ENCODE peak calls at places on chromosome 20, in four cellular contexts. C is K562, K is SK-N-SH, E is HepG2. V is an unnamed sample.

GRCh38 chr20:8375898-8376297 is 243.8 kb downstream of the PLCB1 start:
- DNase-seq in C (no peak), K (no peak), E (no peak), V (no peak)

GRCh38 chr20:52493177-52493711 is 301.7 kb upstream of the ZFP64 start:
- DNase-seq in C (no peak), K (no peak), E (no peak), V (no peak)

GRCh38 chr20:58014628-58015315 is 213.7 kb downstream of the ANKRD60 start:
- DNase-seq in C (no peak), K (no peak), E (no peak), V (no peak)

GRCh38 chr20:63691711-63692435 is 4.6 kb upstream of the TNFRSF6B start:
- DNase-seq in C (no peak), K (no peak), E (no peak), V (no peak)

GRCh38 chr20:63454729-63455567 is 17.5 kb downstream of the KCNQ2 start:
- DNase-seq in C (no peak), K (peak; percentile 83), E (no peak), V (no peak)

GRCh38 chr20:22922987-22923386 is 112.1 kb upstream of the SSTR4 start:
- DNase-seq in C (no peak), K (no peak), E (no peak), V (no peak)

GRCh38 chr20:58169441-58169840 is 59.0 kb downstream of the ANKRD60 start:
- DNase-seq in C (no peak), K (no peak), E (no peak), V (no peak)

GRCh38 chr20:39904713-39905112 is 784.3 kb downstream of the MAFB start:
- DNase-seq in C (no peak), K (no peak), E (no peak), V (no peak)

GRCh38 chr20:51661609-51662178 is 106.5 kb downstream of the ATP9A start:
- DNase-seq in C (no peak), K (no peak), E (peak; percentile 95), V (no peak)

GRCh38 chr20:50774515-50774914 is 20.3 kb upstream of the BCAS4 start:
- DNase-seq in C (no peak), K (no peak), E (no peak), V (no peak)

GRCh38 chr20:45067558-45067957 is 33.4 kb downstream of the KCNS1 start:
- DNase-seq in C (no peak), K (no peak), E (no peak), V (no peak)

GRCh38 chr20:57409316-57409671 is 18.1 kb downstream of the RBM38 start:
- DNase-seq in C (no peak), K (peak; percentile 90), E (no peak), V (no peak)

GRCh38 chr20:45275327-45275726 is 21.0 kb upstream of the SLPI start:
- DNase-seq in C (no peak), K (no peak), E (no peak), V (no peak)

GRCh38 chr20:41618807-41619294 is 674 bp upstream of the CHD6 start:
- DNase-seq in C (no peak), K (no peak), E (no peak), V (no peak)

GRCh38 chr20:47809561-47809960 is 24.3 kb upstream of the SULF2 start:
- DNase-seq in C (no peak), K (peak; percentile 60), E (no peak), V (peak; percentile 16)

GRCh38 chr20:24605937-24606455 is 136.6 kb downstream of the SYNDIG1 start:
- DNase-seq in C (no peak), K (no peak), E (no peak), V (no peak)

GRCh38 chr20:14142964-14143627 is 147.8 kb downstream of the MACROD2 start:
- DNase-seq in C (no peak), K (peak; percentile 17), E (no peak), V (no peak)

GRCh38 chr20:7775072-7775471 is 165.2 kb downstream of the HAO1 start:
- DNase-seq in C (no peak), K (no peak), E (no peak), V (no peak)

GRCh38 chr20:47620808-47621805 is 119.4 kb downstream of the NCOA3 start:
- DNase-seq in C (peak; percentile 42), K (peak; percentile 39), E (peak; percentile 66), V (no peak)

GRCh38 chr20:13034936-13035335 is 26.2 kb downstream of the SPTLC3 start:
- DNase-seq in C (no peak), K (no peak), E (no peak), V (no peak)

GRCh38 chr20:35368616-35369423 is 43.0 kb downstream of the UQCC1 start:
- DNase-seq in C (no peak), K (no peak), E (no peak), V (peak; percentile 14)

GRCh38 chr20:5660346-5660745 is 89.9 kb upstream of the SHLD1 start:
- DNase-seq in C (no peak), K (no peak), E (no peak), V (no peak)

GRCh38 chr20:45938727-45939438 is 4.4 kb downstream of the PCIF1 start:
- DNase-seq in C (no peak), K (no peak), E (no peak), V (peak; percentile 54)

GRCh38 chr20:11912013-11912663 is 5.6 kb upstream of the BTBD3 start:
- DNase-seq in C (no peak), K (peak; percentile 20), E (peak; percentile 30), V (no peak)

GRCh38 chr20:23153696-23154341 is 67.7 kb upstream of the CD93 start:
- DNase-seq in C (no peak), K (no peak), E (no peak), V (no peak)

GRCh38 chr20:21607971-21608735 is 94.3 kb upstream of the NKX2-2 start:
- DNase-seq in C (no peak), K (peak; percentile 28), E (no peak), V (no peak)

GRCh38 chr20:6094565-6094964 is 28.3 kb downstream of the FERMT1 start:
- DNase-seq in C (no peak), K (no peak), E (no peak), V (no peak)

GRCh38 chr20:8842525-8842924 is 226.4 kb upstream of the PLCB4 start:
- DNase-seq in C (no peak), K (no peak), E (no peak), V (no peak)

GRCh38 chr20:64108731-64109389 is 1.5 kb upstream of the NPBWR2 start:
- DNase-seq in C (no peak), K (no peak), E (no peak), V (peak; percentile 7)

GRCh38 chr20:57391439-57392129 is 388 bp downstream of the RBM38 start:
- DNase-seq in C (peak; percentile 74), K (peak; percentile 71), E (no peak), V (no peak)

GRCh38 chr20:37920270-37920669 is 17.3 kb downstream of the VSTM2L start:
- DNase-seq in C (no peak), K (no peak), E (no peak), V (no peak)
- TF ChIP-seq FOXJ3 in C (no peak), K (no peak), E (no peak), V (no peak)

GRCh38 chr20:10719740-10720380 is 46.1 kb upstream of the JAG1 start:
- DNase-seq in C (no peak), K (no peak), E (peak; percentile 46), V (no peak)

GRCh38 chr20:10714236-10714975 is 40.6 kb upstream of the JAG1 start:
- DNase-seq in C (no peak), K (no peak), E (no peak), V (no peak)

GRCh38 chr20:10718671-10719070 is 44.9 kb upstream of the JAG1 start:
- DNase-seq in C (no peak), K (no peak), E (no peak), V (no peak)

GRCh38 chr20:10715035-10715434 is 41.2 kb upstream of the JAG1 start:
- DNase-seq in C (no peak), K (no peak), E (peak; percentile 86), V (no peak)

DNA sequence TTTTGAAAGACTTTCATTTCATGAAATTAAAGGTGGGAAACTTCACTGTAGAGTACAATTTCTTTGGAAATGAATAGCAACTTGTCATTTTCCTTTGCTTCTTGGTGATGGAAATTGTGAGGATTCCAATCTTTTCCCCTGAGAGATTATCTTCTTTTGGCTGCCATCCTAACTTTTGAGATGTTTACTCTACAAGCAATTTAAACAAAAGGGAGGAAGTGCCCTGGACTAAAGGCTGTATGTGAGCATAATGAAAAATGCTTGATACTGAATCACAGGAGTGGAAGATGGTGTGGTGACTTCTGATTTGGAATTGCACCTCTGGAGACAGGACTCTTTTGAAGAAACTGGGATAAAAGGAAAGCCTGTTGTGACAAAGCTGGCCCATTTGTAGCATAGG is 43.1 kb upstream of the JAG1 start:
- DNase-seq in C (no peak), K (no peak), E (peak; percentile 46), V (no peak)
- TF ChIP-seq USF2 in C (no peak), K (no peak), E (no peak), V (no peak)

DNA sequence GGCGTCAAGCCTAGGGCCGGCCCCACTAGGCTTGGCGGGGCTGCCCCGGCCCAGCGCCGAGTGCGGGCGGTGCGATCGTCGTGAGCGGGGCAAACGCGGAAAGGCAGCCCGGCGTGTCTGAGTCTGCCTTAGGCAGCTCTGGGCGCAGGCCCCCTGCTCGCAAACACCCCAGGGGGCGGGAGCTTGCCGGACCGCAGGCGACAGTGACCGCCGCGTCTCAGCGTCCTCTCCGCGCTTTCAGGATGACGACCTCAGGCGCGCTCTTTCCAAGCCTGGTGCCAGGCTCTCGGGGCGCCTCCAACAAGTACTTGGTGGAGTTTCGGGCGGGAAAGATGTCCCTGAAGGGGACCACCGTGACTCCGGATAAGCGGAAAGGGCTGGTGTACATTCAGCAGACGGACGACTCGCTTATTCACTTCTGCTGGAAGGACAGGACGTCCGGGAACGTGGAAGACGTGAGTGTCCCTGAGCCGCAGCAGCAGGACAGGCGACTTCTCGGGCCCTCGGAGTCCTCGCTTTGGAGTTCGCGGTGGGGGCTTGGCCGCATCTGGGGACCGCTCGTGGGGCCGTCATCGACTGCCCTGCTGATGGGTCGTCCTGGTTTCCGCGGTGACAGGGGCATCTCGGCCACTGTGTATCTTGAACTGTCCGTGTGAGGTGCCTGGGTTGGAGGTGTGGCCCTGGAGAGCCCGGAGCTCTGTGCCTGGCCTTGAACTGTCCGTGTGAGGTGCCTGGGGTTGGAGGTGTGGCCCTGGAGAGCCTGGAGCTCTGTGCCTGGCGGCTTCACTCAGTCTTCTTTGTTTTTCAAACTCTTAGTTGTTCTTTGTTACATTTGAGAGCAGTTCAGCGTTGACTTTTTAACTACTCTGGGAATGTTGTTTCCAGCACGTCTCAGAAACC is 780 bp downstream of the ADRM1 start:
- DNase-seq in C (no peak), K (no peak), E (peak; percentile 89), V (no peak)
- TF ChIP-seq FOXJ3 in C (no peak), K (no peak), E (no peak), V (no peak)

GRCh38 chr20:18857640-18858039 is 44.1 kb downstream of the SCP2D1 start:
- DNase-seq in C (no peak), K (no peak), E (no peak), V (no peak)
- TF ChIP-seq USF2 in C (no peak), K (no peak), E (no peak), V (no peak)

GRCh38 chr20:2446845-2447244 is 23.7 kb downstream of the SNRPB start:
- DNase-seq in C (no peak), K (no peak), E (no peak), V (no peak)
- TF ChIP-seq FOXJ3 in C (no peak), K (no peak), E (no peak), V (no peak)